ENCODE peak calls at places on chromosomes 2 and 18, in four cellular contexts. One of them, this sample, is unnamed.
A peak's percentile ranks its signal among the peaks of the same experiment; 100 is the strongest.

GRCh38 chr18:13544953-13545352 is 181.4 kb downstream of the FAM210A start:
- DNase-seq in PC-9: no peak
- DNase-seq in IMR-90: no peak
- DNase-seq in PC-3: no peak
- DNase-seq in this sample: no peak

GRCh38 chr2:78861546-78861945 is 164.0 kb upstream of the REG3G start:
- DNase-seq in PC-9: no peak
- DNase-seq in IMR-90: no peak
- DNase-seq in PC-3: peak; percentile 39
- DNase-seq in this sample: no peak

GRCh38 chr2:190470256-190470826 is 62.2 kb downstream of the MFSD6 start:
- DNase-seq in PC-9: no peak
- DNase-seq in IMR-90: no peak
- DNase-seq in PC-3: no peak
- DNase-seq in this sample: no peak

GRCh38 chr2:165891943-165892342 is 61.6 kb downstream of the TTC21B start:
- DNase-seq in PC-9: no peak
- DNase-seq in IMR-90: peak; percentile 28
- DNase-seq in PC-3: no peak
- DNase-seq in this sample: no peak

GRCh38 chr2:83017366-83018090 is 1441.6 kb downstream of the SUCLG1 start:
- DNase-seq in PC-9: no peak
- DNase-seq in IMR-90: no peak
- DNase-seq in PC-3: no peak
- DNase-seq in this sample: no peak

GRCh38 chr2:223123859-223124610 is 72.0 kb downstream of the KCNE4 start:
- DNase-seq in PC-9: no peak
- DNase-seq in IMR-90: peak; percentile 22
- DNase-seq in PC-3: no peak
- DNase-seq in this sample: no peak

GRCh38 chr2:238528953-238529781 is 102.4 kb downstream of the ASB1 start:
- DNase-seq in PC-9: peak; percentile 70
- DNase-seq in IMR-90: peak; percentile 82
- DNase-seq in PC-3: peak; percentile 91
- DNase-seq in this sample: peak; percentile 53

GRCh38 chr2:131040661-131041401 is 52.4 kb downstream of the FAM168B start:
- DNase-seq in PC-9: no peak
- DNase-seq in IMR-90: no peak
- DNase-seq in PC-3: no peak
- DNase-seq in this sample: peak; percentile 24

GRCh38 chr2:230068658-230069080 is at the start of gene SLC16A14:
- DNase-seq in PC-9: no peak
- DNase-seq in IMR-90: peak; percentile 52
- DNase-seq in PC-3: peak; percentile 84
- DNase-seq in this sample: peak; percentile 53

GRCh38 chr2:149972039-149972438 is 384.5 kb upstream of the MMADHC start:
- DNase-seq in PC-9: no peak
- DNase-seq in IMR-90: peak; percentile 23
- DNase-seq in PC-3: no peak
- DNase-seq in this sample: no peak

GRCh38 chr2:8148260-8148880 is 533.5 kb upstream of the ID2 start:
- DNase-seq in PC-9: peak; percentile 40
- DNase-seq in IMR-90: peak; percentile 90
- DNase-seq in PC-3: peak; percentile 95
- DNase-seq in this sample: peak; percentile 85

GRCh38 chr2:17541514-17541950 is 1.0 kb downstream of the VSNL1 start:
- DNase-seq in PC-9: no peak
- DNase-seq in IMR-90: no peak
- DNase-seq in PC-3: no peak
- DNase-seq in this sample: no peak

GRCh38 chr18:79643049-79643765 is 36.4 kb upstream of the CTDP1 start:
- DNase-seq in PC-9: no peak
- DNase-seq in IMR-90: no peak
- DNase-seq in PC-3: no peak
- DNase-seq in this sample: no peak

GRCh38 chr2:28828382-28828781 is 17.7 kb downstream of the SPDYA start:
- DNase-seq in PC-9: no peak
- DNase-seq in IMR-90: peak; percentile 49
- DNase-seq in PC-3: no peak
- DNase-seq in this sample: no peak

GRCh38 chr18:67302043-67302442 is 214.5 kb downstream of the DSEL start:
- DNase-seq in PC-9: no peak
- DNase-seq in IMR-90: peak; percentile 51
- DNase-seq in PC-3: peak; percentile 39
- DNase-seq in this sample: peak; percentile 3

GRCh38 chr2:104658149-104658839 is 195.6 kb upstream of the POU3F3 start:
- DNase-seq in PC-9: no peak
- DNase-seq in IMR-90: no peak
- DNase-seq in PC-3: no peak
- DNase-seq in this sample: no peak

GRCh38 chr2:240566203-240567136 is 1.8 kb upstream of the RNPEPL1 start:
- DNase-seq in PC-9: peak; percentile 84
- DNase-seq in IMR-90: peak; percentile 70
- DNase-seq in PC-3: peak; percentile 81
- DNase-seq in this sample: peak; percentile 69
- H3K4me3 ChIP-seq in PC-9: peak overlapping the region; percentile 67
- H3K4me3 ChIP-seq in IMR-90: peak overlapping the region; percentile 31
- H3K4me3 ChIP-seq in PC-3: peak overlapping the region; percentile 78
- H3K4me3 ChIP-seq in this sample: peak overlapping the region; percentile 40

GRCh38 chr2:42879913-42880737 is 87.7 kb upstream of the HAAO start:
- DNase-seq in PC-9: no peak
- DNase-seq in IMR-90: no peak
- DNase-seq in PC-3: no peak
- DNase-seq in this sample: no peak

GRCh38 chr2:42878581-42878980 is 86.2 kb upstream of the HAAO start:
- DNase-seq in PC-9: no peak
- DNase-seq in IMR-90: peak; percentile 44
- DNase-seq in PC-3: no peak
- DNase-seq in this sample: no peak

GRCh38 chr2:42877532-42877931 is 85.1 kb upstream of the HAAO start:
- DNase-seq in PC-9: no peak
- DNase-seq in IMR-90: no peak
- DNase-seq in PC-3: no peak
- DNase-seq in this sample: no peak

GRCh38 chr2:42877936-42878335 is 85.6 kb upstream of the HAAO start:
- DNase-seq in PC-9: no peak
- DNase-seq in IMR-90: no peak
- DNase-seq in PC-3: no peak
- DNase-seq in this sample: no peak

GRCh38 chr2:42879116-42879705 is 86.8 kb upstream of the HAAO start:
- DNase-seq in PC-9: no peak
- DNase-seq in IMR-90: no peak
- DNase-seq in PC-3: no peak
- DNase-seq in this sample: no peak
- H3K27ac ChIP-seq in PC-9: no peak overlapping the region
- H3K27ac ChIP-seq in IMR-90: no peak overlapping the region
- H3K27ac ChIP-seq in PC-3: no peak overlapping the region
- H3K27ac ChIP-seq in this sample: no peak overlapping the region

DNA sequence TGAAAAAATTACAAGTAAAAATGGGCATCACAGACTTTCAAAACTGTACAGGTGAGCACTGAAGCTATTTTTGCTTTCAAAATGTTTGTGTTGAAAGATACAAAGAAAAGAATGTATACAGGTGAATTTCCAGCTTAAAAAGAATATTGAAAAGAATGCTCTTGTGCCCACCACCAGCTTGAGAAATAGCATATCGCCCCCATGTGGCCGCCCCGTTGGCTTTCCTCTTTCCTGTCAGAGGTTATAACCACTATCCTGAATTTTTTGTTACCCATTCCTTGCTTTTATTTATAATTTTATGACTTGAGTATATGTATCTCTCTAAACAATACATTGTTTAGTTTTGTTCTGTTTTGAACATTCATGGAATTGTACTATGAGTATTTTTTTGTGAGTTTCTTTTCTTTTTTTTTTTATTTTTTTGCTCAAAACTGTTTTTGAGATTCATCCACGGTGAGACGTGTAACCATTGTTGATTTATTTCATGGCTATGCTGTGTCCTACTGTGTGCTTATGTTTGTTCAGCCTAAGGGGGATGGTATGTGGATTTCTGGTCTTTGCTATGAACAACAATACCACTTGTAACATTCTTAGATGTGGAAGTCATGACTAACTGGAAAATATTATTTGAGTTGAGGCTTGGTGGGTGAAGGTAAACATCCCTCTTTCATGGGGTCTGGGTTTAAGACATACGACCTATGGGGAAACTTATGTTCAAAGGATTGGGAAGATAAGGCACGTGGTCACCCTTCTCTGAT is 11.6 kb downstream of the TRPM8 start:
- DNase-seq in PC-9: no peak
- DNase-seq in IMR-90: peak; percentile 12
- DNase-seq in PC-3: peak; percentile 56
- DNase-seq in this sample: peak; percentile 20
- TF ChIP-seq CTCF in PC-9: peak; percentile 73
- TF ChIP-seq CTCF in IMR-90: peak; percentile 52
- TF ChIP-seq CTCF in PC-3: peak; percentile 84
- TF ChIP-seq CTCF in this sample: peak; percentile 86

GRCh38 chr2:133418021-133418420 is 150.2 kb downstream of the NCKAP5 start:
- DNase-seq in PC-9: no peak
- DNase-seq in IMR-90: no peak
- DNase-seq in PC-3: no peak
- DNase-seq in this sample: no peak
- H3K4me3 ChIP-seq in PC-9: no peak overlapping the region
- H3K4me3 ChIP-seq in IMR-90: no peak overlapping the region
- H3K4me3 ChIP-seq in PC-3: no peak overlapping the region
- H3K4me3 ChIP-seq in this sample: no peak overlapping the region

GRCh38 chr18:7855051-7855450 is 287.9 kb downstream of the PTPRM start:
- DNase-seq in PC-9: no peak
- DNase-seq in IMR-90: no peak
- DNase-seq in PC-3: no peak
- DNase-seq in this sample: no peak
- H3K27ac ChIP-seq in PC-9: no peak overlapping the region
- H3K27ac ChIP-seq in IMR-90: no peak overlapping the region
- H3K27ac ChIP-seq in PC-3: no peak overlapping the region
- H3K27ac ChIP-seq in this sample: no peak overlapping the region